ENCODE peak calls at places on chromosomes 4 and X, in six cellular contexts. P is DND-41, N is Right ventricle myocardium superior, B is A673, H is NCI-H1105, Y is GM23248. D is an unnamed sample.

GRCh38 chrX:27439771-27440170 is 23.4 kb downstream of the PPP4R3C start:
- DNase-seq in P (no peak), N (no peak), B (no peak), H (no peak), Y (no peak), D (no peak)

GRCh38 chr4:59805176-59805575 is 1395.0 kb upstream of the ADGRL3 start:
- DNase-seq in P (no peak), N (no peak), B (no peak), H (no peak), Y (no peak), D (no peak)

GRCh38 chrX:68183612-68184214 is 249.6 kb downstream of the OPHN1 start:
- DNase-seq in P (peak; percentile 3), N (no peak), B (peak; percentile 61), H (no peak), Y (peak; percentile 51), D (no peak)

GRCh38 chr4:67071641-67072040 is 473.7 kb downstream of the CENPC start:
- DNase-seq in P (no peak), N (no peak), B (no peak), H (no peak), Y (no peak), D (no peak)

GRCh38 chrX:118974088-118974907 is at the start of gene LONRF3:
- DNase-seq in P (no peak), N (peak; percentile 86), B (peak; percentile 40), H (peak; percentile 26), Y (peak; percentile 70), D (peak; percentile 83)

GRCh38 chr4:127558489-127559407 is 74.0 kb upstream of the INTU start:
- DNase-seq in P (no peak), N (no peak), B (no peak), H (no peak), Y (no peak), D (no peak)

GRCh38 chrX:139844163-139844562 is 88.7 kb downstream of the ATP11C start:
- DNase-seq in P (no peak), N (no peak), B (no peak), H (no peak), Y (no peak), D (no peak)

GRCh38 chr4:47852121-47852520 is 14.3 kb upstream of the CORIN start:
- DNase-seq in P (no peak), N (no peak), B (peak; percentile 28), H (no peak), Y (peak; percentile 87), D (no peak)

GRCh38 chr4:38082424-38083374 is 122.5 kb downstream of the PTTG2 start:
- DNase-seq in P (no peak), N (no peak), B (no peak), H (no peak), Y (peak; percentile 84), D (no peak)

GRCh38 chr4:183905593-183906485 is 732 bp downstream of the STOX2 start:
- DNase-seq in P (no peak), N (peak; percentile 62), B (peak; percentile 41), H (no peak), Y (peak; percentile 32), D (peak; percentile 57)

GRCh38 chr4:186584912-186585311 is 29.5 kb upstream of the MTNR1A start:
- DNase-seq in P (no peak), N (no peak), B (no peak), H (no peak), Y (no peak), D (no peak)

GRCh38 chrX:130728208-130728607 is 174.8 kb downstream of the ENOX2 start:
- DNase-seq in P (no peak), N (no peak), B (no peak), H (no peak), Y (peak; percentile 81), D (no peak)

GRCh38 chr4:78692815-78693156 is 83.4 kb upstream of the BMP2K start:
- DNase-seq in P (no peak), N (no peak), B (no peak), H (no peak), Y (peak; percentile 8), D (peak; percentile 33)

GRCh38 chrX:35890699-35891098 is 28.8 kb upstream of the CFAP47 start:
- DNase-seq in P (peak; percentile 59), N (no peak), B (peak; percentile 94), H (peak; percentile 10), Y (peak; percentile 42), D (peak; percentile 21)

GRCh38 chrX:129565046-129565649 is 25.1 kb downstream of the OCRL start:
- DNase-seq in P (no peak), N (no peak), B (no peak), H (no peak), Y (no peak), D (no peak)

GRCh38 chrX:10484683-10485247 is 135.6 kb downstream of the MID1 start:
- DNase-seq in P (no peak), N (no peak), B (no peak), H (no peak), Y (peak; percentile 27), D (no peak)

GRCh38 chrX:24925430-24925829 is 90.3 kb downstream of the ARX start:
- DNase-seq in P (no peak), N (no peak), B (no peak), H (no peak), Y (no peak), D (no peak)

GRCh38 chr4:646460-646859 is 21.1 kb downstream of the PDE6B start:
- DNase-seq in P (no peak), N (peak; percentile 37), B (no peak), H (no peak), Y (no peak), D (no peak)

GRCh38 chrX:14496674-14497073 is 32.7 kb upstream of the GLRA2 start:
- DNase-seq in P (peak; percentile 17), N (no peak), B (no peak), H (no peak), Y (no peak), D (no peak)

GRCh38 chr4:107579099-107579498 is 140.9 kb downstream of the PAPSS1 start:
- DNase-seq in P (no peak), N (peak; percentile 16), B (no peak), H (no peak), Y (no peak), D (no peak)

GRCh38 chr4:151641167-151641566 is 119.6 kb downstream of the GATB start:
- DNase-seq in P (no peak), N (no peak), B (no peak), H (no peak), Y (peak; percentile 89), D (no peak)

GRCh38 chrX:112147206-112147605 is 64.6 kb upstream of the TRPC5 start:
- DNase-seq in P (no peak), N (no peak), B (peak; percentile 3), H (no peak), Y (peak; percentile 34), D (no peak)

D was measured in left cardiac atrium.